ENCODE peak calls at places on chromosomes 11 and 22, in eight cellular contexts. S is EH; P is mammary epithelial cell; E is activated T-helper 1 cell treated with anti-CD3 and anti-CD28 coated beads, Interleukin-12 subunit alpha, Interleukin-12 subunit beta, Interleukin-2, Interleukin-4 antibody, amounts not matched to agents 30 ng/mL and 10 ng/mL and 1 ng/mL, durations not matched to agents 14 hours and 24 hours and 36 hours; W is dorsolateral prefrontal cortex; F is pancreas; J is LoVo; L is COR-L47. M is an unnamed sample.

GRCh38 chr11:69213315-69213714 is 57.6 kb downstream of the SMIM38 start:
- DNase-seq in P (peak), W (no peak), J (no peak), E (no peak), F (no peak), S (no peak), L (no peak), M (no peak)

GRCh38 chr22:49583886-49584505 is 243.7 kb downstream of the BRD1 start:
- DNase-seq in S (no peak), L (no peak), E (no peak), F (no peak), W (no peak), J (no peak), P (no peak), M (no peak)

GRCh38 chr22:30605449-30606110 is 1.4 kb upstream of the TCN2 start:
- DNase-seq in S (peak), P (peak), F (no peak), L (peak), J (peak), E (peak), W (no peak), M (no peak)

GRCh38 chr22:25564320-25564978 is at the start of gene GRK3:
- DNase-seq in F (peak), S (peak), J (peak), P (peak), L (no peak), W (peak), E (peak), M (no peak)

GRCh38 chr11:122082203-122082602 is 33.8 kb downstream of the BLID start:
- DNase-seq in W (no peak), P (no peak), F (no peak), L (no peak), J (no peak), E (no peak), S (peak), M (no peak)

GRCh38 chr11:62124186-62125113 is 639 bp downstream of the INCENP start:
- DNase-seq in E (peak), P (peak), S (peak), F (peak), L (peak), W (no peak), J (no peak), M (no peak)

GRCh38 chr11:2884424-2884815 is 1.2 kb downstream of the CDKN1C start:
- DNase-seq in W (no peak), E (no peak), S (peak), F (peak), L (no peak), J (peak), P (no peak), M (no peak)

GRCh38 chr11:2096001-2096918 is 42.9 kb downstream of the IGF2 start:
- DNase-seq in J (no peak), F (peak), W (no peak), E (no peak), S (peak), L (no peak), P (no peak), M (no peak)

GRCh38 chr22:46027219-46028068 is 50.5 kb upstream of the WNT7B start:
- DNase-seq in E (no peak), S (peak), P (no peak), J (peak), F (peak), L (no peak), W (peak), M (no peak)

GRCh38 chr11:299951-300735 is 817 bp upstream of the IFITM5 start:
- DNase-seq in J (no peak), L (no peak), S (peak), W (no peak), F (peak), E (no peak), P (no peak), M (no peak)

GRCh38 chr11:32062540-32062939 is 28.3 kb upstream of the RCN1 start:
- DNase-seq in L (no peak), S (no peak), J (no peak), F (no peak), P (no peak), E (no peak), W (no peak), M (no peak)

GRCh38 chr11:5247479-5248192 is 2.0 kb downstream of the HBG1 start:
- DNase-seq in W (no peak), S (no peak), P (no peak), E (no peak), J (no peak), F (no peak), L (no peak), M (no peak)

GRCh38 chr11:76185931-76186401 is 20.3 kb downstream of the WNT11 start:
- DNase-seq in L (no peak), S (no peak), P (no peak), W (no peak), E (no peak), F (no peak), J (no peak), M (no peak)

GRCh38 chr11:18994860-18995259 is 55.6 kb upstream of the MRGPRX1 start:
- DNase-seq in E (no peak), L (no peak), W (no peak), J (no peak), S (no peak), P (no peak), F (no peak), M (no peak)

GRCh38 chr22:45731041-45731797 is 59.6 kb downstream of the ATXN10 start:
- DNase-seq in E (no peak), F (no peak), J (no peak), L (no peak), W (no peak), S (peak), P (peak), M (no peak)

GRCh38 chr22:35892192-35892591 is 136.4 kb downstream of the RBFOX2 start:
- DNase-seq in P (peak), J (no peak), S (peak), W (no peak), E (no peak), L (no peak), F (no peak), M (no peak)

GRCh38 chr22:31244044-31244942 is 32.2 kb downstream of the LIMK2 start:
- DNase-seq in S (peak), L (no peak), F (no peak), W (no peak), P (peak), E (no peak), J (peak), M (no peak)

GRCh38 chr11:71491531-71492329 is 35.3 kb upstream of the KRTAP5-7 start:
- DNase-seq in F (peak), S (no peak), L (no peak), J (no peak), P (no peak), W (peak), E (no peak), M (no peak)